ENCODE peak calls at places on chromosomes 7 and 10, in five cellular contexts. M is PC-9, K is Peyer's patch, S is upper lobe of right lung, H is HAP-1. O is an unnamed sample.
A peak's percentile ranks its signal among the peaks of the same experiment; 100 is the strongest.

GRCh38 chr10:79346388-79347225 is 662 bp upstream of the PPIF start:
- DNase-seq in H (no peak), M (no peak), S (peak; percentile 60), K (no peak), O (no peak)

GRCh38 chr7:102289051-102289450 is 2.4 kb downstream of the SH2B2 start:
- DNase-seq in H (no peak), S (no peak), M (no peak), K (no peak), O (no peak)

GRCh38 chr7:25731035-25731880 is 420.7 kb upstream of the NFE2L3 start:
- DNase-seq in K (no peak), M (no peak), H (peak; percentile 96), S (no peak), O (no peak)

GRCh38 chr7:39703143-39703542 is 79.8 kb downstream of the RALA start:
- DNase-seq in M (no peak), S (no peak), H (peak; percentile 32), K (no peak), O (peak; percentile 8)

GRCh38 chr7:103691291-103691690 is 245.3 kb upstream of the SLC26A5 start:
- DNase-seq in K (no peak), H (no peak), M (no peak), S (no peak), O (no peak)

GRCh38 chr7:111018960-111019835 is 71.7 kb upstream of the LRRN3 start:
- DNase-seq in S (no peak), H (peak; percentile 81), M (no peak), K (no peak), O (no peak)

GRCh38 chr7:91397612-91398011 is 133.4 kb downstream of the FZD1 start:
- DNase-seq in K (no peak), M (no peak), S (no peak), H (no peak), O (no peak)

GRCh38 chr10:1354776-1355435 is 298.7 kb downstream of the WDR37 start:
- DNase-seq in S (peak; percentile 46), K (no peak), H (no peak), M (no peak), O (no peak)

GRCh38 chr10:15280462-15280861 is 90.6 kb downstream of the FAM171A1 start:
- DNase-seq in M (no peak), S (no peak), H (no peak), K (no peak), O (no peak)

GRCh38 chr7:23471090-23471859 is 984 bp upstream of the IGF2BP3 start:
- DNase-seq in M (peak; percentile 99), K (peak; percentile 59), S (no peak), H (peak; percentile 87), O (peak; percentile 92)

GRCh38 chr10:3763852-3764625 is 21.0 kb downstream of the KLF6 start:
- DNase-seq in K (no peak), M (peak; percentile 52), H (no peak), S (no peak), O (no peak)
- H3K4me1 ChIP-seq in K (no peaks in the 10 kb centered on the region), M (peaks cover 70% of the 10 kb centered on the region), H (no peaks in the 10 kb centered on the region), S (peaks cover 8% of the 10 kb centered on the region), O (peaks cover 47% of the 10 kb centered on the region)

GRCh38 chr10:122140941-122141623 is 130.0 kb upstream of the BTBD16 start:
- DNase-seq in K (no peak), S (peak; percentile 88), M (peak; percentile 56), H (no peak), O (peak; percentile 98)
- H3K4me1 ChIP-seq in K (no peaks in the 10 kb centered on the region), S (peaks cover 45% of the 10 kb centered on the region), M (peaks cover 25% of the 10 kb centered on the region), H (peaks cover 3% of the 10 kb centered on the region), O (peaks cover 70% of the 10 kb centered on the region)

GRCh38 chr7:44384586-44385383 is 59.4 kb upstream of the CAMK2B start:
- DNase-seq in S (no peak), H (no peak), K (no peak), M (no peak), O (no peak)
- H3K4me1 ChIP-seq in S (no peaks in the 10 kb centered on the region), H (no peaks in the 10 kb centered on the region), K (no peaks in the 10 kb centered on the region), M (peaks cover 19% of the 10 kb centered on the region), O (no peaks in the 10 kb centered on the region)

GRCh38 chr7:139663608-139664177 is 114.1 kb downstream of the HIPK2 start:
- DNase-seq in M (no peak), S (no peak), K (no peak), H (no peak), O (no peak)
- H3K4me1 ChIP-seq in M (no peaks in the 10 kb centered on the region), S (peaks cover 39% of the 10 kb centered on the region), K (no peaks in the 10 kb centered on the region), H (peaks cover 18% of the 10 kb centered on the region), O (peaks cover 16% of the 10 kb centered on the region)

GRCh38 chr10:23293145-23293724 is 51.4 kb downstream of the C10orf67 start:
- DNase-seq in K (no peak), H (peak; percentile 74), S (no peak), M (no peak), O (peak; percentile 10)
- H3K4me1 ChIP-seq in K (no peaks in the 10 kb centered on the region), H (peaks cover 40% of the 10 kb centered on the region), S (no peaks in the 10 kb centered on the region), M (no peaks in the 10 kb centered on the region), O (no peaks in the 10 kb centered on the region)

O was measured in A549.